ENCODE peak calls at places on chromosome 12, in four cellular contexts. Y, R, W and P are unnamed samples.

GRCh38 chr12:19491863-19492262 is 52.6 kb downstream of the AEBP2 start:
- DNase-seq in Y (no peak), R (no peak), W (no peak), P (no peak)

GRCh38 chr12:117967512-117967911 is 1.3 kb downstream of the KSR2 start:
- DNase-seq in Y (no peak), R (no peak), W (no peak), P (no peak)

GRCh38 chr12:121860257-121860656 is 1.6 kb upstream of the HPD start:
- DNase-seq in Y (no peak), R (no peak), W (no peak), P (no peak)

GRCh38 chr12:96812153-96812552 is 94.9 kb upstream of the NEDD1 start:
- DNase-seq in Y (no peak), R (no peak), W (no peak), P (no peak)

GRCh38 chr12:88036368-88036965 is 7.3 kb upstream of the C12orf50 start:
- DNase-seq in Y (no peak), R (no peak), W (peak; percentile 50), P (no peak)

GRCh38 chr12:81417056-81417455 is 339.2 kb downstream of the ACSS3 start:
- DNase-seq in Y (no peak), R (no peak), W (no peak), P (no peak)

GRCh38 chr12:110780448-110780847 is 37.8 kb upstream of the PPP1CC start:
- DNase-seq in Y (peak; percentile 11), R (no peak), W (no peak), P (no peak)

GRCh38 chr12:1634590-1635191 is 5.7 kb downstream of the WNT5B start:
- DNase-seq in Y (peak; percentile 45), R (peak; percentile 89), W (peak; percentile 57), P (peak; percentile 81)

GRCh38 chr12:108773798-108774788 is 42.8 kb upstream of the CORO1C start:
- DNase-seq in Y (no peak), R (peak; percentile 91), W (peak; percentile 67), P (peak; percentile 80)

GRCh38 chr12:67048371-67048770 is 220.8 kb upstream of the CAND1 start:
- DNase-seq in Y (no peak), R (no peak), W (no peak), P (no peak)

GRCh38 chr12:15163001-15163400 is 58.2 kb downstream of the RERG start:
- DNase-seq in Y (no peak), R (no peak), W (peak; percentile 25), P (no peak)

GRCh38 chr12:56387152-56387551 is 24.5 kb upstream of the APOF start:
- DNase-seq in Y (no peak), R (no peak), W (peak; percentile 32), P (no peak)

GRCh38 chr12:126349383-126349782 is 1284.1 kb downstream of the AACS start:
- DNase-seq in Y (no peak), R (no peak), W (no peak), P (no peak)
- H3K9me3 ChIP-seq in Y (peaks cover 3% of the 10 kb centered on the region), R (peaks cover 3% of the 10 kb centered on the region), W (no peaks in the 10 kb centered on the region), P (no peaks in the 10 kb centered on the region)

GRCh38 chr12:126768517-126768916 is 1498.5 kb upstream of the TMEM132C start:
- DNase-seq in Y (no peak), R (no peak), W (no peak), P (no peak)
- H3K9me3 ChIP-seq in Y (no peaks in the 10 kb centered on the region), R (peaks cover 11% of the 10 kb centered on the region), W (no peaks in the 10 kb centered on the region), P (no peaks in the 10 kb centered on the region)

GRCh38 chr12:12645485-12645884 is 33.8 kb downstream of the CREBL2 start:
- DNase-seq in Y (peak; percentile 19), R (no peak), W (peak; percentile 33), P (no peak)
- H3K9me3 ChIP-seq in Y (peaks cover 25% of the 10 kb centered on the region), R (peaks cover 10% of the 10 kb centered on the region), W (no peaks in the 10 kb centered on the region), P (peaks cover 3% of the 10 kb centered on the region)

DNA sequence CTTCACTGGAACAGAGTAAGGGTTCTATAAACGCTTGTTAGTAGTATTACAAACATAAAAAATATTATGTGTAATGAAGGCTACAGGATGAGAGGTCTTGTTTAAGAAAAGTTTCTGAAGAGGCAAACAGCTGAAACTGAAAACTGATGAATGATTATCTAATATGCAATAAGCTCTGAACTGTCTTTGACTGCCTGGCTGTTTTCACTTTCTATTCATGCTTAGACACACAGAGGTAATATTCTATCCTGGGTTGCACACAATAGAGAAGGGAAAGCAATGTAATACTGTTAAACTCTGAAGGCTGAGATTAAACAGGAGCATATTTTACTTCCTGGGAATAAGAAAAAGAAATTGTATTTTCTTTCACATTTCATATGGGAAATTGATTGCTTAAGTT is 251.3 kb downstream of the ALX1 start:
- DNase-seq in Y (no peak), R (no peak), W (no peak), P (no peak)
- H3K9me3 ChIP-seq in Y (no peaks in the 10 kb centered on the region), R (no peaks in the 10 kb centered on the region), W (no peaks in the 10 kb centered on the region), P (no peaks in the 10 kb centered on the region)

GRCh38 chr12:133107121-133107520 is 23.0 kb downstream of the ZNF891 start:
- DNase-seq in Y (no peak), R (no peak), W (no peak), P (no peak)
- H3K9me3 ChIP-seq in Y (peaks cover 72% of the 10 kb centered on the region), R (peaks cover 20% of the 10 kb centered on the region), W (peaks cover 7% of the 10 kb centered on the region), P (peaks cover 100% of the 10 kb centered on the region)